ENCODE peak calls at places on chromosome 10, in ten cellular contexts. One of them, this sample, is unnamed.
A peak's percentile ranks its signal among the peaks of the same experiment; 100 is the strongest.

GRCh38 chr10:55464083-55464482 is 663.1 kb upstream of the PCDH15 start:
- DNase-seq in sigmoid colon: no peak
- DNase-seq in H1: no peak
- DNase-seq in tibial nerve: no peak
- DNase-seq in breast epithelium: no peak
- DNase-seq in prostate gland: no peak
- DNase-seq in ovary: no peak
- DNase-seq in body of pancreas: no peak
- DNase-seq in esophagus squamous epithelium: no peak
- DNase-seq in adrenal gland: no peak
- DNase-seq in this sample: no peak

GRCh38 chr10:78863601-78864239 is 205.0 kb upstream of the ZMIZ1 start:
- DNase-seq in sigmoid colon: no peak
- DNase-seq in H1: peak; percentile 24
- DNase-seq in tibial nerve: no peak
- DNase-seq in breast epithelium: no peak
- DNase-seq in prostate gland: no peak
- DNase-seq in ovary: no peak
- DNase-seq in body of pancreas: no peak
- DNase-seq in esophagus squamous epithelium: no peak
- DNase-seq in adrenal gland: no peak
- DNase-seq in this sample: no peak

GRCh38 chr10:29725133-29725720 is 90.5 kb upstream of the SVIL start:
- DNase-seq in sigmoid colon: peak; percentile 59
- DNase-seq in H1: no peak
- DNase-seq in tibial nerve: no peak
- DNase-seq in breast epithelium: no peak
- DNase-seq in prostate gland: no peak
- DNase-seq in ovary: no peak
- DNase-seq in body of pancreas: no peak
- DNase-seq in esophagus squamous epithelium: no peak
- DNase-seq in adrenal gland: no peak
- DNase-seq in this sample: no peak

GRCh38 chr10:18117272-18117671 is 23.0 kb upstream of the CACNB2 start:
- DNase-seq in sigmoid colon: no peak
- DNase-seq in H1: no peak
- DNase-seq in tibial nerve: no peak
- DNase-seq in breast epithelium: no peak
- DNase-seq in prostate gland: no peak
- DNase-seq in ovary: no peak
- DNase-seq in body of pancreas: no peak
- DNase-seq in esophagus squamous epithelium: no peak
- DNase-seq in adrenal gland: no peak
- DNase-seq in this sample: no peak

GRCh38 chr10:74612195-74612594 is 214.2 kb upstream of the KAT6B start:
- DNase-seq in sigmoid colon: no peak
- DNase-seq in H1: no peak
- DNase-seq in tibial nerve: no peak
- DNase-seq in breast epithelium: no peak
- DNase-seq in prostate gland: no peak
- DNase-seq in ovary: no peak
- DNase-seq in body of pancreas: no peak
- DNase-seq in esophagus squamous epithelium: no peak
- DNase-seq in adrenal gland: no peak
- DNase-seq in this sample: no peak

GRCh38 chr10:77290528-77291155 is 347.0 kb downstream of the KCNMA1 start:
- DNase-seq in sigmoid colon: peak; percentile 17
- DNase-seq in H1: no peak
- DNase-seq in tibial nerve: no peak
- DNase-seq in breast epithelium: no peak
- DNase-seq in prostate gland: no peak
- DNase-seq in ovary: no peak
- DNase-seq in body of pancreas: no peak
- DNase-seq in esophagus squamous epithelium: no peak
- DNase-seq in adrenal gland: no peak
- DNase-seq in this sample: no peak

GRCh38 chr10:133245439-133246235 is 8.0 kb downstream of the VENTX start:
- DNase-seq in sigmoid colon: no peak
- DNase-seq in H1: no peak
- DNase-seq in tibial nerve: no peak
- DNase-seq in breast epithelium: no peak
- DNase-seq in prostate gland: no peak
- DNase-seq in ovary: peak; percentile 63
- DNase-seq in body of pancreas: no peak
- DNase-seq in esophagus squamous epithelium: no peak
- DNase-seq in adrenal gland: peak; percentile 82
- DNase-seq in this sample: no peak

GRCh38 chr10:95663496-95663895 is 7.0 kb upstream of the ALDH18A1 start:
- DNase-seq in sigmoid colon: no peak
- DNase-seq in H1: no peak
- DNase-seq in tibial nerve: no peak
- DNase-seq in breast epithelium: no peak
- DNase-seq in prostate gland: no peak
- DNase-seq in ovary: no peak
- DNase-seq in body of pancreas: no peak
- DNase-seq in esophagus squamous epithelium: no peak
- DNase-seq in adrenal gland: no peak
- DNase-seq in this sample: no peak

GRCh38 chr10:110389250-110389649 is 84.5 kb upstream of the SMNDC1 start:
- DNase-seq in sigmoid colon: no peak
- DNase-seq in H1: no peak
- DNase-seq in tibial nerve: no peak
- DNase-seq in breast epithelium: no peak
- DNase-seq in prostate gland: no peak
- DNase-seq in ovary: no peak
- DNase-seq in body of pancreas: no peak
- DNase-seq in esophagus squamous epithelium: no peak
- DNase-seq in adrenal gland: no peak
- DNase-seq in this sample: no peak

GRCh38 chr10:628386-629045 is 61.0 kb downstream of the DIP2C start:
- DNase-seq in sigmoid colon: no peak
- DNase-seq in H1: no peak
- DNase-seq in tibial nerve: no peak
- DNase-seq in breast epithelium: no peak
- DNase-seq in prostate gland: no peak
- DNase-seq in ovary: no peak
- DNase-seq in body of pancreas: no peak
- DNase-seq in esophagus squamous epithelium: no peak
- DNase-seq in adrenal gland: no peak
- DNase-seq in this sample: no peak

GRCh38 chr10:43731486-43731885 is 82.8 kb upstream of the ZNF32 start:
- DNase-seq in sigmoid colon: no peak
- DNase-seq in H1: no peak
- DNase-seq in tibial nerve: no peak
- DNase-seq in breast epithelium: no peak
- DNase-seq in prostate gland: no peak
- DNase-seq in ovary: no peak
- DNase-seq in body of pancreas: no peak
- DNase-seq in esophagus squamous epithelium: no peak
- DNase-seq in adrenal gland: no peak
- DNase-seq in this sample: no peak

GRCh38 chr10:5449823-5450222 is 37.5 kb downstream of the NET1 start:
- DNase-seq in sigmoid colon: no peak
- DNase-seq in H1: no peak
- DNase-seq in tibial nerve: no peak
- DNase-seq in breast epithelium: no peak
- DNase-seq in prostate gland: no peak
- DNase-seq in ovary: peak; percentile 39
- DNase-seq in body of pancreas: no peak
- DNase-seq in esophagus squamous epithelium: no peak
- DNase-seq in adrenal gland: no peak
- DNase-seq in this sample: no peak

GRCh38 chr10:104642001-104642270 is 846 bp downstream of the SORCS3 start:
- DNase-seq in sigmoid colon: no peak
- DNase-seq in H1: no peak
- DNase-seq in tibial nerve: no peak
- DNase-seq in breast epithelium: no peak
- DNase-seq in prostate gland: no peak
- DNase-seq in ovary: peak; percentile 8
- DNase-seq in body of pancreas: no peak
- DNase-seq in esophagus squamous epithelium: no peak
- DNase-seq in adrenal gland: no peak
- DNase-seq in this sample: no peak

GRCh38 chr10:86851329-86852207 is 95.1 kb downstream of the BMPR1A start:
- DNase-seq in sigmoid colon: no peak
- DNase-seq in H1: no peak
- DNase-seq in tibial nerve: peak; percentile 48
- DNase-seq in breast epithelium: no peak
- DNase-seq in prostate gland: no peak
- DNase-seq in ovary: no peak
- DNase-seq in body of pancreas: no peak
- DNase-seq in esophagus squamous epithelium: no peak
- DNase-seq in adrenal gland: no peak
- DNase-seq in this sample: peak; percentile 30

GRCh38 chr10:7756360-7756992 is 31.3 kb downstream of the KIN start:
- DNase-seq in sigmoid colon: no peak
- DNase-seq in H1: no peak
- DNase-seq in tibial nerve: no peak
- DNase-seq in breast epithelium: no peak
- DNase-seq in prostate gland: no peak
- DNase-seq in ovary: no peak
- DNase-seq in body of pancreas: peak; percentile 50
- DNase-seq in esophagus squamous epithelium: no peak
- DNase-seq in adrenal gland: peak; percentile 43
- DNase-seq in this sample: no peak

GRCh38 chr10:119489572-119490326 is 52.8 kb downstream of the RGS10 start:
- DNase-seq in sigmoid colon: peak; percentile 71
- DNase-seq in H1: peak; percentile 98
- DNase-seq in tibial nerve: peak; percentile 17
- DNase-seq in breast epithelium: no peak
- DNase-seq in prostate gland: no peak
- DNase-seq in ovary: peak; percentile 18
- DNase-seq in body of pancreas: peak; percentile 16
- DNase-seq in esophagus squamous epithelium: no peak
- DNase-seq in adrenal gland: peak; percentile 24
- DNase-seq in this sample: no peak
- TF ChIP-seq POLR2A in sigmoid colon: no peak
- TF ChIP-seq POLR2A in H1: no peak
- TF ChIP-seq POLR2A in tibial nerve: no peak
- TF ChIP-seq POLR2A in breast epithelium: no peak
- TF ChIP-seq POLR2A in prostate gland: no peak
- TF ChIP-seq POLR2A in ovary: no peak
- TF ChIP-seq POLR2A in body of pancreas: no peak
- TF ChIP-seq POLR2A in esophagus squamous epithelium: no peak
- TF ChIP-seq POLR2A in adrenal gland: no peak
- TF ChIP-seq POLR2A in this sample: no peak

DNA sequence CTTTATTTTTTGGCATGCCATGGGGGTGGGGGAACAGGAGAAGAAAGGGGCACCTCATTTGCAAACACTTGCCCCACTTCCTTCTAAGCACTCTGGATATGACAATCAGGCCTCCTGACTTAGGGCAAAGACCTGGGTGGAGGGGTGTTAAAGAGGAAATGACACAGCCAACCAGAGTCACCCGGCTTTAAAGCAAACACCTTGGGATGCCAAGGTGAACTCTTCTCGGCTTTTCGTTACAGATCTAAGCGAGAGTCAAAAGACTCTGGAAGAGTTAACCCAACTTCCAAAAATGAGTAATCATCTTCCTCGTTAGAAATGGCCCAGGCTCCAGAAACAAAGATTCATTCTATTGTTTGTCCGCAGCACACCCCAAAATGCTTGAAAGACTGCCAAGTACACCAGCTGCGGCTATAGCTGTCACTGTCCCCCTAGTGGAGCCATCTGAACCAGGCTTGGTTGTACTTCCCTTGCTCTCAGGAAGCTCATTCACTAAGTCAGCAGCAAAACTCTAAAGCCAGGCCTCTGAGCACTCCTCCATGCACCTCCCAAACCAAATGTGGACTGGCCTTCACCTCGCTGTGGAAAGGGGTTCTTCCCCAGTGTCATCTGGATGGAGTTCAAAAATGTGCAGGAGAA is 24.8 kb downstream of the FAM53B start:
- DNase-seq in sigmoid colon: peak; percentile 82
- DNase-seq in H1: no peak
- DNase-seq in tibial nerve: peak; percentile 77
- DNase-seq in breast epithelium: peak; percentile 65
- DNase-seq in prostate gland: peak; percentile 65
- DNase-seq in ovary: peak; percentile 49
- DNase-seq in body of pancreas: no peak
- DNase-seq in esophagus squamous epithelium: peak; percentile 26
- DNase-seq in adrenal gland: peak; percentile 69
- DNase-seq in this sample: no peak
- TF ChIP-seq CTCF in sigmoid colon: no peak
- TF ChIP-seq CTCF in H1: peak; percentile 68
- TF ChIP-seq CTCF in tibial nerve: peak; percentile 83
- TF ChIP-seq CTCF in breast epithelium: peak; percentile 40
- TF ChIP-seq CTCF in prostate gland: no peak
- TF ChIP-seq CTCF in ovary: no peak
- TF ChIP-seq CTCF in body of pancreas: peak; percentile 36
- TF ChIP-seq CTCF in esophagus squamous epithelium: peak; percentile 61
- TF ChIP-seq CTCF in adrenal gland: peak; percentile 63
- TF ChIP-seq CTCF in this sample: no peak

GRCh38 chr10:22436526-22436892 is 91.2 kb downstream of the SPAG6 start:
- DNase-seq in sigmoid colon: no peak
- DNase-seq in H1: no peak
- DNase-seq in tibial nerve: no peak
- DNase-seq in breast epithelium: no peak
- DNase-seq in prostate gland: no peak
- DNase-seq in ovary: no peak
- DNase-seq in body of pancreas: no peak
- DNase-seq in esophagus squamous epithelium: no peak
- DNase-seq in adrenal gland: peak; percentile 43
- DNase-seq in this sample: peak; percentile 93
- H3K4me3 ChIP-seq in sigmoid colon: peak overlapping the region; percentile 82
- H3K4me3 ChIP-seq in H1: peak overlapping the region; percentile 63
- H3K4me3 ChIP-seq in tibial nerve: peak overlapping the region; percentile 83
- H3K4me3 ChIP-seq in breast epithelium: peak overlapping the region; percentile 81
- H3K4me3 ChIP-seq in prostate gland: peak overlapping the region; percentile 72
- H3K4me3 ChIP-seq in ovary: peak overlapping the region; percentile 74
- H3K4me3 ChIP-seq in body of pancreas: peak overlapping the region; percentile 16
- H3K4me3 ChIP-seq in esophagus squamous epithelium: peak overlapping the region; percentile 78
- H3K4me3 ChIP-seq in adrenal gland: peak overlapping the region; percentile 57
- H3K4me3 ChIP-seq in this sample: peak overlapping the region; percentile 78

DNA sequence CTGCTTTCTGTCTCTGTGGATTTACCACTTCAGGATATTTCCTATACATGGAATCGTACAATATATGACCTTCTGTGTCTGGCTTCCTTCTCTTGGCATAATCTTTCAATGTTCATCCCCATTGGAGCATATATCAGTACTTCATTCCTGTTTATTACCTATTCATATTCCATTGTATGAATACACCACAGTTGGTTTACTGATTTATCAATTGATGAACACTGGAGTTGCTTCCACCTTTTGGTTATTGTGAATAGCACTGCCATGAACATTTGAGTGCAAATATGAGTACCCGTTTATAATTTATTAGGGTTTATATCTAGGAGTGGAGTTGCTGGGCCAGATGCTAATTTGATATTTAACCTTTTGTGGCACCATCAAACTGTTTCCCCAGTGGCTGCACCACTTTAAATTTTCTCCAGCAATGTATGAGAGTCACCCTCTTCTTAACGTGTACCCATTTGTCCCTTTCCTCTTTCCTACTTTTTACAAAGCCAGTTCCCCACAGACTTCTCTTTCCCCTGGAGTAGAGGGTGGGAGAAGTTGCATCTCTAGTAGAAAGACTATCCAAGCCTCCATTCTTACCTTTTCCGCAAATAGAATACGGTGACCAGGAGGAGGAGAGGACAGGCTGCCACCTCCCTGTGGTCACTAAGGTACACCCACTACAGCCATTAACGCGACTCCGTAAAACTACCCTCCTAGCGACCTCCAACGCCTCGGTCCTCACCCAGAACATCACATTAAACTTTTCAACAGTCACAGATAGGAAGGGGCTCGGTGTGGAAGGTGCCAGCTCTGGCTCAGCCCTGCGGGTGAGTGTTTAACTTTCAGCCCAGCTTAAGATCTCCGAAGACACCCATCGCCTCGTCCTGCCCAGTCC is 25.6 kb downstream of the SCD start:
- DNase-seq in sigmoid colon: no peak
- DNase-seq in H1: no peak
- DNase-seq in tibial nerve: no peak
- DNase-seq in breast epithelium: no peak
- DNase-seq in prostate gland: no peak
- DNase-seq in ovary: no peak
- DNase-seq in body of pancreas: no peak
- DNase-seq in esophagus squamous epithelium: no peak
- DNase-seq in adrenal gland: no peak
- DNase-seq in this sample: no peak
- TF ChIP-seq POLR2A in sigmoid colon: no peak
- TF ChIP-seq POLR2A in H1: no peak
- TF ChIP-seq POLR2A in tibial nerve: no peak
- TF ChIP-seq POLR2A in breast epithelium: no peak
- TF ChIP-seq POLR2A in prostate gland: no peak
- TF ChIP-seq POLR2A in ovary: no peak
- TF ChIP-seq POLR2A in body of pancreas: no peak
- TF ChIP-seq POLR2A in esophagus squamous epithelium: no peak
- TF ChIP-seq POLR2A in adrenal gland: no peak
- TF ChIP-seq POLR2A in this sample: no peak

This sample was measured in lower leg skin.